ENCODE peak calls at places on chromosome 4, in six cellular contexts. One of them, this sample, is unnamed.

GRCh38 chr4:147846318-147847135 is 114.6 kb downstream of the ARHGAP10 start:
- DNase-seq in mesothelial cell of epicardium: no peak
- DNase-seq in colonic mucosa: no peak
- DNase-seq in IMR-90: no peak
- DNase-seq in brain microvascular endothelial cell: no peak
- DNase-seq in right lobe of liver: no peak
- DNase-seq in this sample: no peak

GRCh38 chr4:82988323-82988832 is 22.2 kb downstream of the LIN54 start:
- DNase-seq in IMR-90: peak
- DNase-seq in mesothelial cell of epicardium: no peak
- DNase-seq in brain microvascular endothelial cell: peak
- DNase-seq in right lobe of liver: no peak
- DNase-seq in colonic mucosa: no peak
- DNase-seq in this sample: no peak

GRCh38 chr4:40719008-40719623 is 30.6 kb upstream of the NSUN7 start:
- DNase-seq in colonic mucosa: peak
- DNase-seq in brain microvascular endothelial cell: peak
- DNase-seq in mesothelial cell of epicardium: no peak
- DNase-seq in right lobe of liver: no peak
- DNase-seq in IMR-90: peak
- DNase-seq in this sample: no peak

GRCh38 chr4:55169352-55169959 is 44.1 kb upstream of the KDR start:
- DNase-seq in mesothelial cell of epicardium: no peak
- DNase-seq in right lobe of liver: no peak
- DNase-seq in brain microvascular endothelial cell: peak
- DNase-seq in IMR-90: peak
- DNase-seq in colonic mucosa: peak
- DNase-seq in this sample: no peak

GRCh38 chr4:24747234-24747975 is 48.0 kb upstream of the SOD3 start:
- DNase-seq in IMR-90: no peak
- DNase-seq in colonic mucosa: no peak
- DNase-seq in brain microvascular endothelial cell: no peak
- DNase-seq in right lobe of liver: no peak
- DNase-seq in mesothelial cell of epicardium: no peak
- DNase-seq in this sample: no peak

GRCh38 chr4:18935956-18936355 is 914.4 kb upstream of the LCORL start:
- DNase-seq in right lobe of liver: no peak
- DNase-seq in brain microvascular endothelial cell: no peak
- DNase-seq in mesothelial cell of epicardium: no peak
- DNase-seq in colonic mucosa: no peak
- DNase-seq in IMR-90: no peak
- DNase-seq in this sample: no peak

GRCh38 chr4:156321203-156321602 is 367.5 kb upstream of the CTSO start:
- DNase-seq in IMR-90: peak
- DNase-seq in colonic mucosa: no peak
- DNase-seq in right lobe of liver: no peak
- DNase-seq in brain microvascular endothelial cell: peak
- DNase-seq in mesothelial cell of epicardium: no peak
- DNase-seq in this sample: no peak

GRCh38 chr4:89072921-89073320 is 15.9 kb upstream of the FAM13A start:
- DNase-seq in mesothelial cell of epicardium: no peak
- DNase-seq in brain microvascular endothelial cell: no peak
- DNase-seq in right lobe of liver: no peak
- DNase-seq in colonic mucosa: no peak
- DNase-seq in IMR-90: no peak
- DNase-seq in this sample: no peak

GRCh38 chr4:17554568-17554967 is 22.4 kb upstream of the LAP3 start:
- DNase-seq in IMR-90: no peak
- DNase-seq in colonic mucosa: no peak
- DNase-seq in mesothelial cell of epicardium: no peak
- DNase-seq in brain microvascular endothelial cell: no peak
- DNase-seq in right lobe of liver: no peak
- DNase-seq in this sample: no peak

GRCh38 chr4:70110917-70111316 is 43.1 kb upstream of the PRR27 start:
- DNase-seq in brain microvascular endothelial cell: no peak
- DNase-seq in right lobe of liver: no peak
- DNase-seq in mesothelial cell of epicardium: no peak
- DNase-seq in IMR-90: no peak
- DNase-seq in colonic mucosa: no peak
- DNase-seq in this sample: no peak

GRCh38 chr4:144709793-144710525 is 64.0 kb downstream of the HHIP start:
- DNase-seq in brain microvascular endothelial cell: peak
- DNase-seq in colonic mucosa: no peak
- DNase-seq in right lobe of liver: no peak
- DNase-seq in IMR-90: peak
- DNase-seq in mesothelial cell of epicardium: no peak
- DNase-seq in this sample: no peak

GRCh38 chr4:42331914-42332368 is 65.3 kb upstream of the SHISA3 start:
- DNase-seq in right lobe of liver: no peak
- DNase-seq in mesothelial cell of epicardium: no peak
- DNase-seq in IMR-90: peak
- DNase-seq in brain microvascular endothelial cell: peak
- DNase-seq in colonic mucosa: no peak
- DNase-seq in this sample: no peak

GRCh38 chr4:47696823-47697222 is 141.0 kb downstream of the CORIN start:
- DNase-seq in colonic mucosa: no peak
- DNase-seq in IMR-90: no peak
- DNase-seq in mesothelial cell of epicardium: no peak
- DNase-seq in right lobe of liver: no peak
- DNase-seq in brain microvascular endothelial cell: no peak
- DNase-seq in this sample: no peak

GRCh38 chr4:156734965-156735895 is 236.4 kb downstream of the PDGFC start:
- DNase-seq in right lobe of liver: no peak
- DNase-seq in mesothelial cell of epicardium: no peak
- DNase-seq in IMR-90: peak
- DNase-seq in brain microvascular endothelial cell: no peak
- DNase-seq in colonic mucosa: no peak
- DNase-seq in this sample: no peak

GRCh38 chr4:54433686-54434085 is 204.6 kb downstream of the PDGFRA start:
- DNase-seq in mesothelial cell of epicardium: no peak
- DNase-seq in colonic mucosa: no peak
- DNase-seq in brain microvascular endothelial cell: peak
- DNase-seq in right lobe of liver: no peak
- DNase-seq in IMR-90: peak
- DNase-seq in this sample: no peak

GRCh38 chr4:73967891-73968290 is 13.9 kb downstream of the PF4 start:
- DNase-seq in mesothelial cell of epicardium: no peak
- DNase-seq in brain microvascular endothelial cell: no peak
- DNase-seq in colonic mucosa: no peak
- DNase-seq in IMR-90: no peak
- DNase-seq in right lobe of liver: no peak
- DNase-seq in this sample: no peak

GRCh38 chr4:18075823-18076433 is 54.4 kb upstream of the LCORL start:
- DNase-seq in right lobe of liver: no peak
- DNase-seq in brain microvascular endothelial cell: no peak
- DNase-seq in mesothelial cell of epicardium: no peak
- DNase-seq in IMR-90: peak
- DNase-seq in colonic mucosa: peak
- DNase-seq in this sample: no peak

GRCh38 chr4:2833671-2834000 is 10.0 kb upstream of the ADD1 start:
- DNase-seq in mesothelial cell of epicardium: no peak
- DNase-seq in IMR-90: no peak
- DNase-seq in right lobe of liver: peak
- DNase-seq in colonic mucosa: no peak
- DNase-seq in brain microvascular endothelial cell: no peak
- DNase-seq in this sample: no peak

GRCh38 chr4:62709618-62710252 is 1509.6 kb downstream of the ADGRL3 start:
- DNase-seq in IMR-90: peak
- DNase-seq in brain microvascular endothelial cell: peak
- DNase-seq in right lobe of liver: no peak
- DNase-seq in colonic mucosa: no peak
- DNase-seq in mesothelial cell of epicardium: no peak
- DNase-seq in this sample: no peak

GRCh38 chr4:156103306-156103705 is 149.6 kb upstream of the CTSO start:
- DNase-seq in colonic mucosa: no peak
- DNase-seq in right lobe of liver: no peak
- DNase-seq in IMR-90: no peak
- DNase-seq in brain microvascular endothelial cell: no peak
- DNase-seq in mesothelial cell of epicardium: no peak
- DNase-seq in this sample: no peak

GRCh38 chr4:2800691-2801596 is 8.1 kb downstream of the SH3BP2 start:
- DNase-seq in colonic mucosa: peak
- DNase-seq in right lobe of liver: peak
- DNase-seq in brain microvascular endothelial cell: no peak
- DNase-seq in IMR-90: peak
- DNase-seq in mesothelial cell of epicardium: peak
- DNase-seq in this sample: no peak

GRCh38 chr4:123809864-123810263 is 413.3 kb downstream of the SPRY1 start:
- DNase-seq in mesothelial cell of epicardium: no peak
- DNase-seq in IMR-90: no peak
- DNase-seq in right lobe of liver: no peak
- DNase-seq in colonic mucosa: no peak
- DNase-seq in brain microvascular endothelial cell: no peak
- DNase-seq in this sample: no peak

GRCh38 chr4:138663883-138664282 is 351.7 kb upstream of the NOCT start:
- DNase-seq in brain microvascular endothelial cell: no peak
- DNase-seq in right lobe of liver: no peak
- DNase-seq in mesothelial cell of epicardium: no peak
- DNase-seq in colonic mucosa: no peak
- DNase-seq in IMR-90: peak
- DNase-seq in this sample: no peak

GRCh38 chr4:106255195-106255594 is 60.8 kb downstream of the TBCK start:
- DNase-seq in mesothelial cell of epicardium: no peak
- DNase-seq in brain microvascular endothelial cell: no peak
- DNase-seq in IMR-90: no peak
- DNase-seq in right lobe of liver: no peak
- DNase-seq in colonic mucosa: no peak
- DNase-seq in this sample: no peak

GRCh38 chr4:57763070-57763469 is 652.9 kb upstream of the IGFBP7 start:
- DNase-seq in mesothelial cell of epicardium: no peak
- DNase-seq in IMR-90: no peak
- DNase-seq in right lobe of liver: no peak
- DNase-seq in colonic mucosa: no peak
- DNase-seq in brain microvascular endothelial cell: no peak
- DNase-seq in this sample: no peak

GRCh38 chr4:70705856-70706461 is 15.8 kb upstream of the RUFY3 start:
- DNase-seq in IMR-90: peak
- DNase-seq in colonic mucosa: no peak
- DNase-seq in mesothelial cell of epicardium: no peak
- DNase-seq in brain microvascular endothelial cell: peak
- DNase-seq in right lobe of liver: no peak
- DNase-seq in this sample: no peak

GRCh38 chr4:77433102-77433733 is 172.4 kb upstream of the CXCL13 start:
- DNase-seq in colonic mucosa: peak
- DNase-seq in mesothelial cell of epicardium: no peak
- DNase-seq in brain microvascular endothelial cell: peak
- DNase-seq in IMR-90: peak
- DNase-seq in right lobe of liver: no peak
- DNase-seq in this sample: no peak

GRCh38 chr4:77434299-77435092 is 171.1 kb upstream of the CXCL13 start:
- DNase-seq in IMR-90: no peak
- DNase-seq in right lobe of liver: peak
- DNase-seq in brain microvascular endothelial cell: no peak
- DNase-seq in mesothelial cell of epicardium: no peak
- DNase-seq in colonic mucosa: no peak
- DNase-seq in this sample: no peak

GRCh38 chr4:77432702-77433101 is 172.9 kb upstream of the CXCL13 start:
- DNase-seq in right lobe of liver: no peak
- DNase-seq in colonic mucosa: peak
- DNase-seq in brain microvascular endothelial cell: no peak
- DNase-seq in mesothelial cell of epicardium: no peak
- DNase-seq in IMR-90: no peak
- DNase-seq in this sample: no peak

GRCh38 chr4:77430847-77431246 is 174.8 kb upstream of the CXCL13 start:
- DNase-seq in right lobe of liver: no peak
- DNase-seq in colonic mucosa: no peak
- DNase-seq in mesothelial cell of epicardium: no peak
- DNase-seq in IMR-90: no peak
- DNase-seq in brain microvascular endothelial cell: no peak
- DNase-seq in this sample: no peak
- TF ChIP-seq CTCF in right lobe of liver: no peak
- TF ChIP-seq CTCF in colonic mucosa: no peak
- TF ChIP-seq CTCF in mesothelial cell of epicardium: no peak
- TF ChIP-seq CTCF in IMR-90: no peak
- TF ChIP-seq CTCF in brain microvascular endothelial cell: peak
- TF ChIP-seq CTCF in this sample: no peak

GRCh38 chr4:108834167-108834566 is 71.3 kb upstream of the ETNPPL start:
- DNase-seq in IMR-90: peak
- DNase-seq in brain microvascular endothelial cell: peak
- DNase-seq in mesothelial cell of epicardium: no peak
- DNase-seq in colonic mucosa: no peak
- DNase-seq in right lobe of liver: no peak
- DNase-seq in this sample: no peak

GRCh38 chr4:108833041-108833440 is 70.2 kb upstream of the ETNPPL start:
- DNase-seq in mesothelial cell of epicardium: no peak
- DNase-seq in brain microvascular endothelial cell: no peak
- DNase-seq in colonic mucosa: no peak
- DNase-seq in right lobe of liver: no peak
- DNase-seq in IMR-90: peak
- DNase-seq in this sample: no peak

GRCh38 chr4:108838451-108838850 is 75.6 kb upstream of the ETNPPL start:
- DNase-seq in IMR-90: no peak
- DNase-seq in brain microvascular endothelial cell: no peak
- DNase-seq in mesothelial cell of epicardium: no peak
- DNase-seq in right lobe of liver: no peak
- DNase-seq in colonic mucosa: no peak
- DNase-seq in this sample: no peak

GRCh38 chr4:108830509-108831244 is 67.8 kb upstream of the ETNPPL start:
- DNase-seq in colonic mucosa: peak
- DNase-seq in right lobe of liver: no peak
- DNase-seq in mesothelial cell of epicardium: peak
- DNase-seq in IMR-90: peak
- DNase-seq in brain microvascular endothelial cell: no peak
- DNase-seq in this sample: no peak

GRCh38 chr4:108834787-108835384 is 72.0 kb upstream of the ETNPPL start:
- DNase-seq in brain microvascular endothelial cell: no peak
- DNase-seq in colonic mucosa: no peak
- DNase-seq in mesothelial cell of epicardium: no peak
- DNase-seq in right lobe of liver: no peak
- DNase-seq in IMR-90: peak
- DNase-seq in this sample: no peak
- TF ChIP-seq CTCF in brain microvascular endothelial cell: peak
- TF ChIP-seq CTCF in colonic mucosa: peak
- TF ChIP-seq CTCF in mesothelial cell of epicardium: peak
- TF ChIP-seq CTCF in right lobe of liver: peak
- TF ChIP-seq CTCF in IMR-90: peak
- TF ChIP-seq CTCF in this sample: peak

GRCh38 chr4:78293841-78294301 is 236.7 kb downstream of the FRAS1 start:
- DNase-seq in brain microvascular endothelial cell: peak
- DNase-seq in right lobe of liver: no peak
- DNase-seq in mesothelial cell of epicardium: no peak
- DNase-seq in IMR-90: peak
- DNase-seq in colonic mucosa: no peak
- DNase-seq in this sample: no peak
- TF ChIP-seq CTCF in brain microvascular endothelial cell: peak
- TF ChIP-seq CTCF in right lobe of liver: no peak
- TF ChIP-seq CTCF in mesothelial cell of epicardium: no peak
- TF ChIP-seq CTCF in IMR-90: no peak
- TF ChIP-seq CTCF in colonic mucosa: no peak
- TF ChIP-seq CTCF in this sample: no peak

DNA sequence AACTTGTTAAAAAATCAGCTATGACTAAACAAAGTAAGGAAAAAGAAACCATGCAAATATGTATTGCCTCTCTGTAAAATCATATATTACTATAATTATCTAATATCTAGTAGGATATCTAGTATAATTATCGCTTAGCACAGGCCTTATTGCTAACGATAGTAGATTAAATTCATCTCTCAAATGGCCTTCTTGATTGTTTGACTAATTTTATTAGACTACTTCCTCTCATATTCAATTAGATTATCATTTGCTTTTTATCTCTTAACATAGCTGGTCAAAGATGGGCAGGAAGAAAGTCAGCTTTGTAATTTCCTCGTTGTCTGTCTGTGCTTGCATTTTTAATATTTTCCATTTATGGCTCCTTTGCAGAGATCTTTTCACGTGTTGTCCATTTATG is 21.9 kb upstream of the HPGDS start:
- DNase-seq in right lobe of liver: no peak
- DNase-seq in mesothelial cell of epicardium: no peak
- DNase-seq in IMR-90: no peak
- DNase-seq in colonic mucosa: no peak
- DNase-seq in brain microvascular endothelial cell: no peak
- DNase-seq in this sample: no peak
- TF ChIP-seq CTCF in right lobe of liver: no peak
- TF ChIP-seq CTCF in mesothelial cell of epicardium: no peak
- TF ChIP-seq CTCF in IMR-90: no peak
- TF ChIP-seq CTCF in colonic mucosa: no peak
- TF ChIP-seq CTCF in brain microvascular endothelial cell: no peak
- TF ChIP-seq CTCF in this sample: no peak

This sample was measured in D721Med.